ENCODE peak calls at places on chromosome 5, in seven cellular contexts. E is fibroblast of pulmonary artery; A is activated effector memory CD4-positive, alpha-beta T cell treated with anti-CD3 and anti-CD28 coated beads, Interleukin-2, amount 50 U/mL, for 16 hours; X is ELF-1; F is stimulated activated CD8-positive, alpha-beta memory T cell treated with anti-CD3 and anti-CD28 coated beads, Interleukin-4, amount 100 ng/mL, for 1 hour; H is NCI-H1436; G is NCI-H1105 treated with DMSO at 0.1 percent for 48 hours. Q is an unnamed sample.

GRCh38 chr5:5665225-5666075 is 243.0 kb downstream of the ICE1 start:
- DNase-seq in X (peak), E (no peak), G (no peak), F (no peak), A (no peak), H (no peak), Q (no peak)

GRCh38 chr5:139043127-139043905 is 154.9 kb downstream of the SIL1 start:
- DNase-seq in F (no peak), H (no peak), G (no peak), E (peak), A (no peak), X (no peak), Q (no peak)

GRCh38 chr5:35332551-35332950 is 102.3 kb upstream of the PRLR start:
- DNase-seq in G (no peak), A (no peak), E (no peak), F (no peak), H (no peak), X (no peak), Q (peak)

GRCh38 chr5:72224946-72225427 is 95.1 kb downstream of the MRPS27 start:
- DNase-seq in E (peak), F (no peak), X (no peak), A (no peak), H (no peak), G (no peak), Q (no peak)

GRCh38 chr5:143955140-143955539 is 143.2 kb downstream of the HMHB1 start:
- DNase-seq in G (no peak), H (no peak), F (no peak), E (peak), X (no peak), A (no peak), Q (no peak)

GRCh38 chr5:84372066-84372700 is 12.5 kb downstream of the EDIL3 start:
- DNase-seq in H (no peak), X (no peak), G (no peak), E (peak), A (no peak), F (no peak), Q (no peak)

GRCh38 chr5:177384134-177384533 is at the start of gene SLC34A1:
- DNase-seq in E (no peak), A (no peak), H (no peak), F (no peak), X (no peak), G (no peak), Q (no peak)

GRCh38 chr5:150138551-150139265 is 16.9 kb downstream of the PDGFRB start:
- DNase-seq in A (no peak), H (no peak), F (no peak), G (no peak), X (peak), E (peak), Q (peak)

GRCh38 chr5:167899490-167899889 is 392.0 kb upstream of the WWC1 start:
- DNase-seq in H (no peak), E (peak), A (no peak), F (no peak), X (no peak), G (no peak), Q (no peak)

GRCh38 chr5:1144089-1144488 is 32.2 kb upstream of the SLC12A7 start:
- DNase-seq in H (no peak), G (no peak), X (no peak), F (no peak), A (no peak), E (no peak), Q (no peak)

GRCh38 chr5:135488727-135489465 is 36.7 kb upstream of the TIFAB start:
- DNase-seq in H (peak), G (peak), E (peak), X (peak), F (no peak), A (peak), Q (peak)

GRCh38 chr5:180401236-180401907 is 48.2 kb upstream of the GFPT2 start:
- DNase-seq in A (no peak), X (no peak), E (no peak), H (no peak), G (no peak), F (no peak), Q (no peak)

GRCh38 chr5:82259172-82259800 is 18.9 kb downstream of the RPS23 start:
- DNase-seq in F (no peak), G (peak), H (no peak), A (no peak), E (peak), X (no peak), Q (no peak)

Q was measured in endodermal cell.